ENCODE peak calls at places on chromosome X, in five cellular contexts. One of them, this sample, is unnamed.

GRCh38 chrX:68945603-68946228 is 116.9 kb downstream of the EFNB1 start:
- DNase-seq in psoas muscle: no peak
- DNase-seq in tibial artery: no peak
- DNase-seq in left lung: no peak
- DNase-seq in K562: peak; percentile 34
- DNase-seq in this sample: peak; percentile 25

GRCh38 chrX:11465648-11466411 is 172.6 kb downstream of the AMELX start:
- DNase-seq in psoas muscle: no peak
- DNase-seq in tibial artery: no peak
- DNase-seq in left lung: no peak
- DNase-seq in K562: no peak
- DNase-seq in this sample: no peak

GRCh38 chrX:11555759-11556158 is 110.0 kb downstream of the ARHGAP6 start:
- DNase-seq in psoas muscle: no peak
- DNase-seq in tibial artery: no peak
- DNase-seq in left lung: no peak
- DNase-seq in K562: no peak
- DNase-seq in this sample: no peak

GRCh38 chrX:149512225-149512885 is 7.2 kb upstream of the IDS start:
- DNase-seq in psoas muscle: peak; percentile 25
- DNase-seq in tibial artery: peak; percentile 34
- DNase-seq in left lung: no peak
- DNase-seq in K562: peak; percentile 76
- DNase-seq in this sample: no peak

GRCh38 chrX:18640686-18641085 is 31.2 kb downstream of the RS1 start:
- DNase-seq in psoas muscle: no peak
- DNase-seq in tibial artery: no peak
- DNase-seq in left lung: no peak
- DNase-seq in K562: peak; percentile 1
- DNase-seq in this sample: peak; percentile 12

GRCh38 chrX:1649623-1650022 is 34.8 kb downstream of the ASMT start:
- DNase-seq in psoas muscle: no peak
- DNase-seq in tibial artery: no peak
- DNase-seq in left lung: no peak
- DNase-seq in K562: no peak
- DNase-seq in this sample: peak; percentile 8

GRCh38 chrX:40964008-40964407 is 121.2 kb upstream of the USP9X start:
- DNase-seq in psoas muscle: no peak
- DNase-seq in tibial artery: no peak
- DNase-seq in left lung: no peak
- DNase-seq in K562: no peak
- DNase-seq in this sample: no peak

GRCh38 chrX:81120270-81120935 is 81.3 kb downstream of the HMGN5 start:
- DNase-seq in psoas muscle: no peak
- DNase-seq in tibial artery: no peak
- DNase-seq in left lung: no peak
- DNase-seq in K562: peak; percentile 15
- DNase-seq in this sample: no peak

GRCh38 chrX:129982300-129983246 is at the start of gene BCORL1:
- DNase-seq in psoas muscle: peak; percentile 89
- DNase-seq in tibial artery: peak; percentile 91
- DNase-seq in left lung: peak; percentile 95
- DNase-seq in K562: peak; percentile 95
- DNase-seq in this sample: peak; percentile 93

GRCh38 chrX:54494970-54495813 is 842 bp downstream of the FGD1 start:
- DNase-seq in psoas muscle: peak; percentile 29
- DNase-seq in tibial artery: peak; percentile 30
- DNase-seq in left lung: peak; percentile 64
- DNase-seq in K562: no peak
- DNase-seq in this sample: no peak

GRCh38 chrX:73944582-73944947 is 359.4 kb upstream of the ZCCHC13 start:
- DNase-seq in psoas muscle: no peak
- DNase-seq in tibial artery: no peak
- DNase-seq in left lung: no peak
- DNase-seq in K562: no peak
- DNase-seq in this sample: no peak

GRCh38 chrX:47297874-47298273 is 65.1 kb downstream of the USP11 start:
- DNase-seq in psoas muscle: no peak
- DNase-seq in tibial artery: no peak
- DNase-seq in left lung: no peak
- DNase-seq in K562: no peak
- DNase-seq in this sample: peak; percentile 32

GRCh38 chrX:40778861-40779575 is 43.7 kb upstream of the MED14 start:
- DNase-seq in psoas muscle: no peak
- DNase-seq in tibial artery: no peak
- DNase-seq in left lung: no peak
- DNase-seq in K562: no peak
- DNase-seq in this sample: peak; percentile 67

GRCh38 chrX:77114501-77114900 is 332.7 kb upstream of the FGF16 start:
- DNase-seq in psoas muscle: no peak
- DNase-seq in tibial artery: no peak
- DNase-seq in left lung: no peak
- DNase-seq in K562: no peak
- DNase-seq in this sample: no peak
- TF ChIP-seq CTCF in psoas muscle: no peak
- TF ChIP-seq CTCF in tibial artery: no peak
- TF ChIP-seq CTCF in left lung: no peak
- TF ChIP-seq CTCF in K562: no peak
- TF ChIP-seq CTCF in this sample: no peak

GRCh38 chrX:55717521-55718497 is at the start of gene RRAGB:
- DNase-seq in psoas muscle: peak; percentile 92
- DNase-seq in tibial artery: peak; percentile 96
- DNase-seq in left lung: peak; percentile 96
- DNase-seq in K562: peak; percentile 92
- DNase-seq in this sample: peak; percentile 91
- H3K4me3 ChIP-seq in psoas muscle: peak within 1 kb of the TSS; percentile 76
- H3K4me3 ChIP-seq in tibial artery: peak within 1 kb of the TSS; percentile 72
- H3K4me3 ChIP-seq in left lung: peak within 1 kb of the TSS; percentile 60
- H3K4me3 ChIP-seq in K562: peak within 1 kb of the TSS; percentile 56
- H3K4me3 ChIP-seq in this sample: peak within 1 kb of the TSS; percentile 81

DNA sequence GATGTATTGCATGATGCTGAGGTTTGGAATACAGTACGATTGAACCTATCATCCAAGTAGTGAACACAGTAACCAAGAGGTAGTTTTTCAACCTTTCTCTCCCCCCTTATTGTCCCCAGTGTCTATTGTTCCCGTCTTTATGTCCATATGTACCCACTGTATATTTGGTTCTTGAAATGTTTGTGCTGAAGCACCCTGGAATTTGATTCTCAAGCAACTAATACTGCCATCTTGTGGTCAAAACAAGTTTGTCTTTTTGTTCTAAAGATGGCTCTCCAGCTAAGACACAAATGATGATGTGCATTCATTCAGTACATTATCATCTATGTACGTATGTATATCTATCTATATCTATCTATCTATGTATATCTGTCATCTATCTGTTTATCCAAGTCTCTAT is 33.5 kb upstream of the DCX start:
- DNase-seq in psoas muscle: no peak
- DNase-seq in tibial artery: no peak
- DNase-seq in left lung: no peak
- DNase-seq in K562: peak; percentile 48
- DNase-seq in this sample: peak; percentile 12
- TF ChIP-seq CTCF in psoas muscle: peak; percentile 65
- TF ChIP-seq CTCF in tibial artery: peak; percentile 30
- TF ChIP-seq CTCF in left lung: peak; percentile 37
- TF ChIP-seq CTCF in K562: peak; percentile 45
- TF ChIP-seq CTCF in this sample: peak; percentile 33

DNA sequence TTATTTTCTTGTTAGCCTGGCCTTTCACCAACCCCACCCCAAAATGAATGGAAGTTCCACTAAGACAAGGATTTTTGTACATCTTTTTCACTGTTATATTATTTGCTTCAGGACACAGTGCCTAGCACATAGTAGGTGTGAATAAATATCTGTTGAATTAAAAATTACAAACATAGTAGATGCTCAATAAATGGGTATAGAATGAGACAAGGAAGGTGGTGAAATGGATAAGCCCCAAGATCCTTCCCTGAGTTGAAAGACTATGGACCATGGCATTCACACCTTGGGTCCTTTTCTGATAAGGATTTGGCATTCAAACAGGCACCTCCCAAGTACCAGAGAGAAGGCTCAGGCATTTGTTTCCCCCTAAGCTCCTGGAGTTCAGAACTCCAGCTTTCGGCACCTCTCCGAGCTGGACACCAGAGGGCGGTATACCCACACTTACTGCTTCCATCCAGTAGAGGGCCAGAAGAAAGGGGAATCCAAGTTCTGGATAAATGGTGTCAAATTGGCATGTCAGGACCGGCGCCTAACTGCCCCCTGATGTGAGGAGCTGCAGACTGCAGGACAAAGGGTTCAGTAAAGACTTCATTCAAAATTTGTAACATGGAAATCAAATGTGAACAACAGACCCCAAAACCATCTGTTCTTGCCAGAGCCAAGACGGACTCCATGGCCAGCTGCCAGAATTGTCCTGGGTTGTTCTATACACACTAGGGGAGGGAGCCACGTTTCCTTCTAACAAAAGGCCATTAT is 193.0 kb downstream of the GPC3 start:
- DNase-seq in psoas muscle: peak; percentile 30
- DNase-seq in tibial artery: peak; percentile 31
- DNase-seq in left lung: no peak
- DNase-seq in K562: peak; percentile 68
- DNase-seq in this sample: peak; percentile 79
- H3K4me3 ChIP-seq in psoas muscle: peak overlapping the region; percentile 26
- H3K4me3 ChIP-seq in tibial artery: peak overlapping the region; percentile 20
- H3K4me3 ChIP-seq in left lung: no peak overlapping the region
- H3K4me3 ChIP-seq in K562: no peak overlapping the region
- H3K4me3 ChIP-seq in this sample: peak overlapping the region; percentile 52

This sample was measured in foreskin fibroblast.